ENCODE peak calls at places on chromosomes 12 and 14, in five cellular contexts. One of them, this sample, is unnamed.

GRCh38 chr14:101492716-101493115 is 68.6 kb upstream of the DIO3 start:
- DNase-seq in RWPE1: no peak
- DNase-seq in NCI-H510A treated with DMSO at 0.1 percent for 48 hours: no peak
- DNase-seq in central memory CD4-positive, alpha-beta T cell: no peak
- DNase-seq in hippocampal formation: no peak
- DNase-seq in this sample: no peak

GRCh38 chr12:60494249-60494648 is 898.4 kb downstream of the SLC16A7 start:
- DNase-seq in RWPE1: peak
- DNase-seq in hippocampal formation: no peak
- DNase-seq in central memory CD4-positive, alpha-beta T cell: no peak
- DNase-seq in NCI-H510A treated with DMSO at 0.1 percent for 48 hours: peak
- DNase-seq in this sample: no peak

GRCh38 chr12:24227550-24227949 is 278.1 kb upstream of the SOX5 start:
- DNase-seq in central memory CD4-positive, alpha-beta T cell: no peak
- DNase-seq in RWPE1: no peak
- DNase-seq in NCI-H510A treated with DMSO at 0.1 percent for 48 hours: no peak
- DNase-seq in hippocampal formation: no peak
- DNase-seq in this sample: no peak

GRCh38 chr14:96626916-96627315 is 124.7 kb downstream of the PAPOLA start:
- DNase-seq in central memory CD4-positive, alpha-beta T cell: no peak
- DNase-seq in NCI-H510A treated with DMSO at 0.1 percent for 48 hours: no peak
- DNase-seq in hippocampal formation: no peak
- DNase-seq in RWPE1: no peak
- DNase-seq in this sample: no peak

GRCh38 chr12:70553391-70553859 is 83.8 kb downstream of the PTPRB start:
- DNase-seq in NCI-H510A treated with DMSO at 0.1 percent for 48 hours: no peak
- DNase-seq in RWPE1: no peak
- DNase-seq in hippocampal formation: no peak
- DNase-seq in central memory CD4-positive, alpha-beta T cell: no peak
- DNase-seq in this sample: no peak

GRCh38 chr12:31750747-31751039 is 21.9 kb upstream of the AMN1 start:
- DNase-seq in central memory CD4-positive, alpha-beta T cell: no peak
- DNase-seq in NCI-H510A treated with DMSO at 0.1 percent for 48 hours: no peak
- DNase-seq in hippocampal formation: no peak
- DNase-seq in RWPE1: no peak
- DNase-seq in this sample: no peak

GRCh38 chr12:57452937-57453509 is 2.1 kb upstream of the INHBE start:
- DNase-seq in central memory CD4-positive, alpha-beta T cell: no peak
- DNase-seq in RWPE1: peak
- DNase-seq in hippocampal formation: peak
- DNase-seq in NCI-H510A treated with DMSO at 0.1 percent for 48 hours: peak
- DNase-seq in this sample: peak

GRCh38 chr12:57815177-57816000 is 3.1 kb downstream of the AVIL start:
- DNase-seq in NCI-H510A treated with DMSO at 0.1 percent for 48 hours: peak
- DNase-seq in RWPE1: no peak
- DNase-seq in central memory CD4-positive, alpha-beta T cell: no peak
- DNase-seq in hippocampal formation: no peak
- DNase-seq in this sample: no peak

GRCh38 chr14:77746064-77746463 is 14.9 kb downstream of the SNW1 start:
- DNase-seq in central memory CD4-positive, alpha-beta T cell: no peak
- DNase-seq in RWPE1: no peak
- DNase-seq in hippocampal formation: no peak
- DNase-seq in NCI-H510A treated with DMSO at 0.1 percent for 48 hours: peak
- DNase-seq in this sample: no peak

GRCh38 chr12:84785281-84785680 is 127.3 kb downstream of the SLC6A15 start:
- DNase-seq in central memory CD4-positive, alpha-beta T cell: no peak
- DNase-seq in NCI-H510A treated with DMSO at 0.1 percent for 48 hours: no peak
- DNase-seq in hippocampal formation: no peak
- DNase-seq in RWPE1: no peak
- DNase-seq in this sample: no peak

GRCh38 chr12:131843527-131843926 is 15.3 kb downstream of the MMP17 start:
- DNase-seq in hippocampal formation: no peak
- DNase-seq in NCI-H510A treated with DMSO at 0.1 percent for 48 hours: no peak
- DNase-seq in central memory CD4-positive, alpha-beta T cell: no peak
- DNase-seq in RWPE1: no peak
- DNase-seq in this sample: no peak

GRCh38 chr14:29926701-29927595 is 699 bp downstream of the PRKD1 start:
- DNase-seq in central memory CD4-positive, alpha-beta T cell: no peak
- DNase-seq in NCI-H510A treated with DMSO at 0.1 percent for 48 hours: peak
- DNase-seq in hippocampal formation: peak
- DNase-seq in RWPE1: peak
- DNase-seq in this sample: peak

GRCh38 chr12:47383942-47384341 is 304.2 kb upstream of the AMIGO2 start:
- DNase-seq in hippocampal formation: no peak
- DNase-seq in RWPE1: no peak
- DNase-seq in central memory CD4-positive, alpha-beta T cell: no peak
- DNase-seq in NCI-H510A treated with DMSO at 0.1 percent for 48 hours: no peak
- DNase-seq in this sample: no peak

GRCh38 chr14:32332415-32333116 is 3.5 kb downstream of the AKAP6 start:
- DNase-seq in central memory CD4-positive, alpha-beta T cell: no peak
- DNase-seq in RWPE1: no peak
- DNase-seq in hippocampal formation: no peak
- DNase-seq in NCI-H510A treated with DMSO at 0.1 percent for 48 hours: no peak
- DNase-seq in this sample: no peak

GRCh38 chr14:74089251-74090020 is 4.7 kb downstream of the LIN52 start:
- DNase-seq in NCI-H510A treated with DMSO at 0.1 percent for 48 hours: no peak
- DNase-seq in central memory CD4-positive, alpha-beta T cell: no peak
- DNase-seq in RWPE1: no peak
- DNase-seq in hippocampal formation: no peak
- DNase-seq in this sample: no peak

GRCh38 chr14:69285661-69286255 is 25.8 kb downstream of the GALNT16 start:
- DNase-seq in central memory CD4-positive, alpha-beta T cell: no peak
- DNase-seq in RWPE1: no peak
- DNase-seq in NCI-H510A treated with DMSO at 0.1 percent for 48 hours: no peak
- DNase-seq in hippocampal formation: no peak
- DNase-seq in this sample: no peak

GRCh38 chr12:102601621-102602020 is 121.3 kb upstream of the IGF1 start:
- DNase-seq in NCI-H510A treated with DMSO at 0.1 percent for 48 hours: no peak
- DNase-seq in hippocampal formation: no peak
- DNase-seq in central memory CD4-positive, alpha-beta T cell: no peak
- DNase-seq in RWPE1: no peak
- DNase-seq in this sample: no peak

GRCh38 chr12:123005081-123005626 is 24.7 kb downstream of the ARL6IP4 start:
- DNase-seq in NCI-H510A treated with DMSO at 0.1 percent for 48 hours: no peak
- DNase-seq in central memory CD4-positive, alpha-beta T cell: no peak
- DNase-seq in RWPE1: no peak
- DNase-seq in hippocampal formation: no peak
- DNase-seq in this sample: no peak

GRCh38 chr12:76274699-76275098 is 73.5 kb downstream of the BBS10 start:
- DNase-seq in central memory CD4-positive, alpha-beta T cell: no peak
- DNase-seq in NCI-H510A treated with DMSO at 0.1 percent for 48 hours: no peak
- DNase-seq in hippocampal formation: no peak
- DNase-seq in RWPE1: no peak
- DNase-seq in this sample: no peak

GRCh38 chr12:66302827-66303169 is 505 bp downstream of the HELB start:
- DNase-seq in hippocampal formation: no peak
- DNase-seq in RWPE1: no peak
- DNase-seq in central memory CD4-positive, alpha-beta T cell: no peak
- DNase-seq in NCI-H510A treated with DMSO at 0.1 percent for 48 hours: no peak
- DNase-seq in this sample: no peak

GRCh38 chr14:38039526-38039925 is 168.2 kb upstream of the SSTR1 start:
- DNase-seq in NCI-H510A treated with DMSO at 0.1 percent for 48 hours: no peak
- DNase-seq in hippocampal formation: no peak
- DNase-seq in RWPE1: no peak
- DNase-seq in central memory CD4-positive, alpha-beta T cell: no peak
- DNase-seq in this sample: no peak

GRCh38 chr14:51507556-51508511 is 143.9 kb upstream of the FRMD6 start:
- DNase-seq in NCI-H510A treated with DMSO at 0.1 percent for 48 hours: peak
- DNase-seq in RWPE1: no peak
- DNase-seq in central memory CD4-positive, alpha-beta T cell: no peak
- DNase-seq in hippocampal formation: peak
- DNase-seq in this sample: peak

GRCh38 chr14:103819503-103820307 is 27.7 kb downstream of the PPP1R13B start:
- DNase-seq in central memory CD4-positive, alpha-beta T cell: no peak
- DNase-seq in hippocampal formation: no peak
- DNase-seq in NCI-H510A treated with DMSO at 0.1 percent for 48 hours: peak
- DNase-seq in RWPE1: peak
- DNase-seq in this sample: no peak

GRCh38 chr12:107296681-107297086 is 203.3 kb upstream of the CRY1 start:
- DNase-seq in NCI-H510A treated with DMSO at 0.1 percent for 48 hours: no peak
- DNase-seq in hippocampal formation: no peak
- DNase-seq in central memory CD4-positive, alpha-beta T cell: no peak
- DNase-seq in RWPE1: peak
- DNase-seq in this sample: no peak

GRCh38 chr12:49340971-49341776 is 4.2 kb upstream of the C1QL4 start:
- DNase-seq in RWPE1: no peak
- DNase-seq in NCI-H510A treated with DMSO at 0.1 percent for 48 hours: no peak
- DNase-seq in central memory CD4-positive, alpha-beta T cell: no peak
- DNase-seq in hippocampal formation: no peak
- DNase-seq in this sample: no peak

GRCh38 chr12:21797539-21797938 is 23.0 kb upstream of the KCNJ8 start:
- DNase-seq in hippocampal formation: no peak
- DNase-seq in central memory CD4-positive, alpha-beta T cell: no peak
- DNase-seq in NCI-H510A treated with DMSO at 0.1 percent for 48 hours: no peak
- DNase-seq in RWPE1: no peak
- DNase-seq in this sample: no peak

GRCh38 chr14:92679246-92679645 is 69.2 kb downstream of the LGMN start:
- DNase-seq in RWPE1: no peak
- DNase-seq in central memory CD4-positive, alpha-beta T cell: no peak
- DNase-seq in hippocampal formation: no peak
- DNase-seq in NCI-H510A treated with DMSO at 0.1 percent for 48 hours: no peak
- DNase-seq in this sample: no peak

GRCh38 chr14:22849212-22849819 is 12.9 kb downstream of the MMP14 start:
- DNase-seq in central memory CD4-positive, alpha-beta T cell: no peak
- DNase-seq in NCI-H510A treated with DMSO at 0.1 percent for 48 hours: no peak
- DNase-seq in RWPE1: peak
- DNase-seq in hippocampal formation: peak
- DNase-seq in this sample: no peak

GRCh38 chr14:68088463-68088862 is 268.9 kb downstream of the RAD51B start:
- DNase-seq in NCI-H510A treated with DMSO at 0.1 percent for 48 hours: peak
- DNase-seq in central memory CD4-positive, alpha-beta T cell: no peak
- DNase-seq in hippocampal formation: no peak
- DNase-seq in RWPE1: no peak
- DNase-seq in this sample: no peak

GRCh38 chr12:4828176-4828575 is 81.5 kb upstream of the KCNA1 start:
- DNase-seq in RWPE1: no peak
- DNase-seq in NCI-H510A treated with DMSO at 0.1 percent for 48 hours: no peak
- DNase-seq in central memory CD4-positive, alpha-beta T cell: no peak
- DNase-seq in hippocampal formation: no peak
- DNase-seq in this sample: no peak

GRCh38 chr12:8658361-8658760 is 4.3 kb downstream of the MFAP5 start:
- DNase-seq in hippocampal formation: no peak
- DNase-seq in NCI-H510A treated with DMSO at 0.1 percent for 48 hours: no peak
- DNase-seq in RWPE1: peak
- DNase-seq in central memory CD4-positive, alpha-beta T cell: no peak
- DNase-seq in this sample: no peak

GRCh38 chr12:106305376-106305775 is 2.8 kb downstream of the TCP11L2 start:
- DNase-seq in RWPE1: no peak
- DNase-seq in hippocampal formation: no peak
- DNase-seq in NCI-H510A treated with DMSO at 0.1 percent for 48 hours: no peak
- DNase-seq in central memory CD4-positive, alpha-beta T cell: no peak
- DNase-seq in this sample: peak